ENCODE peak calls at places on chromosomes 16 and 17, in ten cellular contexts. R is AG09319; G is GM06990; M is transverse colon; K is EL; I is activated gamma-delta T cell treated with anti-CD3 and anti-CD28 coated beads, Interleukin-2, amount 50 U/mL, for 16 hours; Z is HAP-1; A is A549; U is ecto neural progenitor cell; E is occipital lobe. L is an unnamed sample.

GRCh38 chr16:1019234-1019933 is 37.8 kb downstream of the SOX8 start:
- DNase-seq in K (peak), E (peak), M (no peak), U (peak), I (no peak), Z (peak), A (no peak), R (peak), G (no peak), L (no peak)

GRCh38 chr16:80084614-80085013 is 456.2 kb upstream of the DYNLRB2 start:
- DNase-seq in M (peak), A (peak), R (no peak), I (no peak), K (peak), G (peak), E (no peak), Z (peak), U (peak), L (no peak)

GRCh38 chr17:4420692-4421131 is 13.0 kb upstream of the SPNS3 start:
- DNase-seq in G (no peak), K (peak), I (peak), R (peak), Z (peak), U (peak), M (peak), E (peak), A (peak), L (peak)

GRCh38 chr16:68517606-68518161 is 21.4 kb upstream of the ZFP90 start:
- DNase-seq in G (no peak), I (no peak), U (no peak), K (no peak), M (no peak), A (no peak), R (no peak), E (no peak), Z (no peak), L (no peak)

GRCh38 chr17:614637-615546 is 99.7 kb downstream of the VPS53 start:
- DNase-seq in G (no peak), M (no peak), U (no peak), A (no peak), E (no peak), K (peak), R (no peak), I (no peak), Z (no peak), L (no peak)

GRCh38 chr16:85777583-85778310 is 21.6 kb downstream of the EMC8 start:
- DNase-seq in R (no peak), U (no peak), Z (no peak), G (no peak), I (no peak), E (no peak), A (no peak), K (peak), M (no peak), L (no peak)

GRCh38 chr16:81416749-81417148 is 27.9 kb upstream of the CMIP start:
- DNase-seq in E (no peak), G (no peak), M (no peak), Z (no peak), U (no peak), I (no peak), R (no peak), A (no peak), K (no peak), L (no peak)

GRCh38 chr17:50423553-50424159 is 2.4 kb upstream of the ACSF2 start:
- DNase-seq in E (no peak), R (no peak), Z (peak), U (no peak), G (no peak), M (no peak), I (no peak), K (peak), A (peak), L (no peak)

GRCh38 chr17:82248815-82249638 is 20.2 kb downstream of the SLC16A3 start:
- DNase-seq in E (no peak), Z (no peak), A (no peak), R (no peak), I (no peak), K (no peak), G (no peak), U (no peak), M (no peak), L (no peak)

GRCh38 chr16:11705311-11705710 is 37.1 kb downstream of the SNN start:
- DNase-seq in U (no peak), R (no peak), E (no peak), K (no peak), I (no peak), M (no peak), Z (no peak), G (no peak), A (no peak), L (no peak)

GRCh38 chr16:55147401-55147800 is 176.6 kb upstream of the IRX6 start:
- DNase-seq in R (no peak), Z (no peak), G (no peak), U (no peak), K (no peak), I (no peak), M (no peak), E (no peak), A (no peak), L (no peak)

GRCh38 chr16:84795338-84796053 is 24.3 kb upstream of the CRISPLD2 start:
- DNase-seq in E (no peak), M (peak), A (no peak), U (no peak), I (no peak), G (no peak), R (peak), Z (no peak), K (peak), L (no peak)

GRCh38 chr17:34125921-34126320 is 129.2 kb upstream of the CCL2 start:
- DNase-seq in R (no peak), G (no peak), K (no peak), E (no peak), Z (no peak), M (no peak), A (no peak), U (peak), I (no peak), L (no peak)

GRCh38 chr16:72458035-72458434 is 286.1 kb upstream of the PMFBP1 start:
- DNase-seq in R (no peak), K (no peak), M (no peak), U (no peak), Z (no peak), G (no peak), A (no peak), E (no peak), I (no peak), L (no peak)

GRCh38 chr16:17343729-17344128 is 127.0 kb downstream of the XYLT1 start:
- DNase-seq in E (no peak), Z (no peak), G (no peak), I (no peak), M (no peak), U (no peak), K (no peak), R (no peak), A (no peak), L (no peak)

GRCh38 chr17:69048634-69049033 is 12.1 kb downstream of the ABCA9 start:
- DNase-seq in U (no peak), E (no peak), I (no peak), K (no peak), R (no peak), G (peak), A (no peak), M (no peak), Z (no peak), L (no peak)

GRCh38 chr16:515175-515962 is 12.1 kb upstream of the CAPN15 start:
- DNase-seq in G (no peak), R (no peak), E (no peak), U (no peak), A (no peak), Z (no peak), I (no peak), K (no peak), M (no peak), L (no peak)

GRCh38 chr17:41340934-41341861 is 9.4 kb downstream of the KRT33A start:
- DNase-seq in U (no peak), Z (no peak), K (no peak), M (no peak), G (no peak), I (no peak), R (no peak), E (no peak), A (no peak), L (no peak)

GRCh38 chr17:83174859-83175550 is 95.6 kb downstream of the METRNL start:
- DNase-seq in G (peak), I (no peak), R (no peak), U (no peak), A (no peak), E (no peak), M (no peak), Z (no peak), K (no peak), L (no peak)

GRCh38 chr16:89656435-89657121 is 930 bp downstream of the CHMP1A start:
- DNase-seq in R (no peak), I (no peak), U (peak), A (no peak), E (no peak), K (no peak), Z (no peak), G (no peak), M (no peak), L (no peak)

GRCh38 chr16:57301126-57301817 is 16.8 kb upstream of the PLLP start:
- DNase-seq in A (no peak), G (no peak), M (no peak), I (no peak), Z (no peak), R (no peak), U (peak), K (peak), E (peak), L (no peak)

GRCh38 chr16:14399397-14400284 is 230.4 kb downstream of the PARN start:
- DNase-seq in A (peak), M (no peak), R (peak), U (no peak), G (peak), I (no peak), K (peak), Z (no peak), E (peak), L (peak)

GRCh38 chr16:3873482-3874173 is 6.9 kb downstream of the CREBBP start:
- DNase-seq in I (no peak), K (no peak), R (no peak), Z (no peak), U (no peak), A (no peak), G (no peak), M (no peak), E (no peak), L (no peak)

GRCh38 chr17:68592667-68593330 is 8.4 kb downstream of the FAM20A start:
- DNase-seq in M (no peak), Z (no peak), G (no peak), R (no peak), E (no peak), A (no peak), I (no peak), K (no peak), U (no peak), L (no peak)

GRCh38 chr16:11085025-11085485 is 140.7 kb downstream of the CLEC16A start:
- DNase-seq in R (no peak), M (no peak), I (no peak), Z (no peak), A (no peak), E (no peak), G (no peak), K (no peak), U (no peak), L (no peak)

GRCh38 chr17:37067555-37068111 is 118.9 kb downstream of the AATF start:
- DNase-seq in G (no peak), M (peak), U (no peak), E (no peak), I (no peak), R (peak), A (peak), Z (peak), K (peak), L (peak)

GRCh38 chr17:44930667-44931066 is 15.4 kb upstream of the GFAP start:
- DNase-seq in U (no peak), Z (no peak), E (no peak), M (peak), K (no peak), I (no peak), G (no peak), R (no peak), A (no peak), L (no peak)

GRCh38 chr17:2190014-2190413 is 113.6 kb downstream of the SMG6 start:
- DNase-seq in E (no peak), A (peak), K (no peak), U (no peak), G (no peak), M (peak), R (no peak), Z (no peak), I (no peak), L (no peak)

GRCh38 chr16:20404637-20405036 is at the start of gene PDILT:
- DNase-seq in U (peak), K (no peak), M (no peak), E (no peak), G (no peak), Z (no peak), R (no peak), I (no peak), A (no peak), L (no peak)

GRCh38 chr16:5644132-5644531 is 546.5 kb upstream of the EEF2KMT start:
- DNase-seq in M (no peak), U (no peak), Z (no peak), A (no peak), K (no peak), I (no peak), R (no peak), E (no peak), G (no peak), L (no peak)

GRCh38 chr17:6061290-6061689 is 8.9 kb upstream of the WSCD1 start:
- DNase-seq in E (no peak), R (peak), I (no peak), K (peak), M (no peak), U (no peak), Z (no peak), G (no peak), A (peak), L (peak)

GRCh38 chr16:76639685-76640289 is 362.6 kb downstream of the CNTNAP4 start:
- DNase-seq in Z (peak), G (no peak), M (no peak), A (peak), I (no peak), E (no peak), U (no peak), R (no peak), K (no peak), L (no peak)

GRCh38 chr17:55418369-55419268 is 3.0 kb downstream of the MMD start:
- DNase-seq in R (no peak), K (no peak), M (no peak), U (no peak), E (no peak), G (no peak), A (no peak), I (no peak), Z (no peak), L (no peak)

GRCh38 chr17:76142044-76143041 is 1.3 kb upstream of the FOXJ1 start:
- DNase-seq in A (no peak), M (no peak), K (no peak), G (no peak), E (no peak), Z (peak), I (no peak), U (peak), R (no peak), L (no peak)

GRCh38 chr17:35766903-35767510 is 6.3 kb downstream of the C17orf50 start:
- DNase-seq in Z (peak), R (no peak), M (no peak), E (no peak), G (no peak), A (peak), K (peak), U (no peak), I (no peak), L (no peak)

L was measured in Panc1.